ENCODE peak calls at places on chromosome 4, in five cellular contexts. One of them, this sample, is unnamed. For H3K4me1, the result is how much of the 10 kb centered on the place peaks cover.

GRCh38 chr4:171983935-171984805 is 171.0 kb downstream of the GALNTL6 start:
- DNase-seq in SK-N-SH: no peak
- DNase-seq in fibroblast of lung: no peak
- DNase-seq in MM.1S: no peak
- DNase-seq in PC-3: no peak
- DNase-seq in this sample: no peak

GRCh38 chr4:174437324-174437723 is 85.0 kb downstream of the HPGD start:
- DNase-seq in SK-N-SH: no peak
- DNase-seq in fibroblast of lung: peak
- DNase-seq in MM.1S: no peak
- DNase-seq in PC-3: peak
- DNase-seq in this sample: no peak

GRCh38 chr4:36511785-36512184 is 230.4 kb downstream of the DTHD1 start:
- DNase-seq in SK-N-SH: no peak
- DNase-seq in fibroblast of lung: no peak
- DNase-seq in MM.1S: no peak
- DNase-seq in PC-3: no peak
- DNase-seq in this sample: no peak

GRCh38 chr4:47942420-47942819 is 28.0 kb upstream of the NFXL1 start:
- DNase-seq in SK-N-SH: no peak
- DNase-seq in fibroblast of lung: no peak
- DNase-seq in MM.1S: no peak
- DNase-seq in PC-3: no peak
- DNase-seq in this sample: no peak

GRCh38 chr4:41281038-41281634 is 24.4 kb downstream of the UCHL1 start:
- DNase-seq in SK-N-SH: peak
- DNase-seq in fibroblast of lung: peak
- DNase-seq in MM.1S: peak
- DNase-seq in PC-3: peak
- DNase-seq in this sample: peak

GRCh38 chr4:73902038-73902637 is 32.9 kb downstream of the CXCL1 start:
- DNase-seq in SK-N-SH: no peak
- DNase-seq in fibroblast of lung: no peak
- DNase-seq in MM.1S: no peak
- DNase-seq in PC-3: peak
- DNase-seq in this sample: no peak

GRCh38 chr4:140277576-140277975 is 95.9 kb upstream of the SCOC start:
- DNase-seq in SK-N-SH: no peak
- DNase-seq in fibroblast of lung: no peak
- DNase-seq in MM.1S: no peak
- DNase-seq in PC-3: peak
- DNase-seq in this sample: no peak

GRCh38 chr4:87114245-87115062 is 106.0 kb downstream of the KLHL8 start:
- DNase-seq in SK-N-SH: no peak
- DNase-seq in fibroblast of lung: no peak
- DNase-seq in MM.1S: no peak
- DNase-seq in PC-3: no peak
- DNase-seq in this sample: no peak

GRCh38 chr4:89111833-89112563 is 665 bp downstream of the TIGD2 start:
- DNase-seq in SK-N-SH: peak
- DNase-seq in fibroblast of lung: peak
- DNase-seq in MM.1S: peak
- DNase-seq in PC-3: peak
- DNase-seq in this sample: peak

GRCh38 chr4:67634741-67635140 is 66.2 kb downstream of the UBA6 start:
- DNase-seq in SK-N-SH: no peak
- DNase-seq in fibroblast of lung: no peak
- DNase-seq in MM.1S: no peak
- DNase-seq in PC-3: peak
- DNase-seq in this sample: no peak

GRCh38 chr4:120753854-120754253 is 168.7 kb downstream of the PRDM5 start:
- DNase-seq in SK-N-SH: peak
- DNase-seq in fibroblast of lung: no peak
- DNase-seq in MM.1S: no peak
- DNase-seq in PC-3: no peak
- DNase-seq in this sample: no peak

GRCh38 chr4:39635023-39635422 is 3.6 kb downstream of the SMIM14 start:
- DNase-seq in SK-N-SH: no peak
- DNase-seq in fibroblast of lung: no peak
- DNase-seq in MM.1S: no peak
- DNase-seq in PC-3: peak
- DNase-seq in this sample: peak

GRCh38 chr4:13966241-13967195 is 339.0 kb upstream of the BOD1L1 start:
- DNase-seq in SK-N-SH: no peak
- DNase-seq in fibroblast of lung: peak
- DNase-seq in MM.1S: no peak
- DNase-seq in PC-3: peak
- DNase-seq in this sample: no peak

GRCh38 chr4:14091966-14092365 is 464.4 kb upstream of the BOD1L1 start:
- DNase-seq in SK-N-SH: no peak
- DNase-seq in fibroblast of lung: peak
- DNase-seq in MM.1S: no peak
- DNase-seq in PC-3: no peak
- DNase-seq in this sample: no peak

GRCh38 chr4:152094851-152095700 is 334.3 kb upstream of the GATB start:
- DNase-seq in SK-N-SH: no peak
- DNase-seq in fibroblast of lung: peak
- DNase-seq in MM.1S: no peak
- DNase-seq in PC-3: peak
- DNase-seq in this sample: peak

GRCh38 chr4:39521253-39521908 is 5.9 kb downstream of the UGDH start:
- DNase-seq in SK-N-SH: peak
- DNase-seq in fibroblast of lung: peak
- DNase-seq in MM.1S: no peak
- DNase-seq in PC-3: peak
- DNase-seq in this sample: no peak

GRCh38 chr4:123452585-123452984 is 56.0 kb downstream of the SPRY1 start:
- DNase-seq in SK-N-SH: peak
- DNase-seq in fibroblast of lung: peak
- DNase-seq in MM.1S: no peak
- DNase-seq in PC-3: peak
- DNase-seq in this sample: peak

GRCh38 chr4:112083587-112084347 is 61.5 kb upstream of the FAM241A start:
- DNase-seq in SK-N-SH: no peak
- DNase-seq in fibroblast of lung: no peak
- DNase-seq in MM.1S: no peak
- DNase-seq in PC-3: peak
- DNase-seq in this sample: no peak

GRCh38 chr4:56323386-56323785 is 63.9 kb downstream of the AASDH start:
- DNase-seq in SK-N-SH: no peak
- DNase-seq in fibroblast of lung: no peak
- DNase-seq in MM.1S: no peak
- DNase-seq in PC-3: no peak
- DNase-seq in this sample: no peak

GRCh38 chr4:140359571-140360427 is 13.6 kb upstream of the SCOC start:
- DNase-seq in SK-N-SH: peak
- DNase-seq in fibroblast of lung: peak
- DNase-seq in MM.1S: peak
- DNase-seq in PC-3: peak
- DNase-seq in this sample: peak

GRCh38 chr4:186642998-186643397 is 80.7 kb downstream of the FAT1 start:
- DNase-seq in SK-N-SH: no peak
- DNase-seq in fibroblast of lung: no peak
- DNase-seq in MM.1S: no peak
- DNase-seq in PC-3: no peak
- DNase-seq in this sample: no peak

GRCh38 chr4:169823685-169824084 is 65.9 kb upstream of the HPF1 start:
- DNase-seq in SK-N-SH: no peak
- DNase-seq in fibroblast of lung: peak
- DNase-seq in MM.1S: peak
- DNase-seq in PC-3: peak
- DNase-seq in this sample: no peak

GRCh38 chr4:94527556-94528233 is 76.0 kb downstream of the PDLIM5 start:
- DNase-seq in SK-N-SH: no peak
- DNase-seq in fibroblast of lung: no peak
- DNase-seq in MM.1S: no peak
- DNase-seq in PC-3: peak
- DNase-seq in this sample: no peak
- H3K4me1 ChIP-seq in SK-N-SH: under half
- H3K4me1 ChIP-seq in fibroblast of lung: under half
- H3K4me1 ChIP-seq in MM.1S: under half
- H3K4me1 ChIP-seq in PC-3: under half
- H3K4me1 ChIP-seq in this sample: under half

GRCh38 chr4:153207561-153207960 is 3.3 kb downstream of the TRIM2 start:
- DNase-seq in SK-N-SH: peak
- DNase-seq in fibroblast of lung: peak
- DNase-seq in MM.1S: no peak
- DNase-seq in PC-3: peak
- DNase-seq in this sample: peak
- H3K27ac ChIP-seq in SK-N-SH: no peak
- H3K27ac ChIP-seq in fibroblast of lung: no peak
- H3K27ac ChIP-seq in MM.1S: no peak
- H3K27ac ChIP-seq in PC-3: no peak
- H3K27ac ChIP-seq in this sample: peak

GRCh38 chr4:177809786-177810185 is 367.5 kb upstream of the AGA start:
- DNase-seq in SK-N-SH: no peak
- DNase-seq in fibroblast of lung: no peak
- DNase-seq in MM.1S: no peak
- DNase-seq in PC-3: no peak
- DNase-seq in this sample: no peak
- H3K9ac ChIP-seq in SK-N-SH: no peak
- H3K9ac ChIP-seq in fibroblast of lung: no peak
- H3K9ac ChIP-seq in MM.1S: no peak
- H3K9ac ChIP-seq in PC-3: no peak
- H3K9ac ChIP-seq in this sample: no peak

DNA sequence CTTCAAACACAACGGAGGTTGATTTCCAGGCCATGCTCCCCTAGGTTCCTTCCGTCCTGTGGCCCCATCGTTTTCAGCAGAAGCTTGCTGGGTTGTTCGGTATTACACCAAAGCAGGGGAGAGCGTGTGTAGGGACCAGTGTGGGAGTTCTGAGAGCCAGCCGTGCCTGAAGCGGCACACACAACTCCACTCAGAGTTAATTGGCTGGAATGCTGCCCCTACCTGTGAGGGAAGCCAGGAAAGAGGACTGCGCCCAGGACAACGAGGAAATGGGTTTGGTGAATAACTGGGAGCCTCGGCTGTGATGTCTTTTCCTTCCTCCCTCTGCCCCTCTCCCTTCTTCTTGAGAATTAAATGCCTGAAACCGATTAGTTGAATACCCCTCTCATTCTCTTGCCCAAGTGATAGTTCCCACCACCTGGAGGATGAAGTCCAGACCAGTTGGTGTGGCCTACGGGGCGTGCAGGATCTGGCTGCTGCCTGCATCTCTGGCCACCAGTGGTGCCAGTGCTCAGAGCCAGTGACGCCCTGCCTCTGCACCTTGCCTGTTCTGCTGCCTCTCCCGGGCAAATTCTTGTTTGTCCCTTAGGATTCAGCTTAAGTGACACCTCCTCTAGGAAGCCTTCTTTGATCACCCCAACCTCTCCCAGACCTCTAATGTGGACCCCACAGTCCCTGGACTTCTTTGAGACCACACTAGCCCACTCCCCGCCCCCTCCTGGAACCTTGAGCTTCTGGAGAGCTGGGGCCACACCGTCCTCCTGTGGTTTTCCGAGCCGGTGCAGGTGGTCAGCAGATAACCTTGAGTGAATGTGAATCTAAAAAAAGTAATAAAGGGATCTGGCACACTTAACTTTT is 33.6 kb downstream of the TBC1D14 start:
- DNase-seq in SK-N-SH: no peak
- DNase-seq in fibroblast of lung: no peak
- DNase-seq in MM.1S: no peak
- DNase-seq in PC-3: no peak
- DNase-seq in this sample: peak
- H3K4me1 ChIP-seq in SK-N-SH: under half
- H3K4me1 ChIP-seq in fibroblast of lung: under half
- H3K4me1 ChIP-seq in MM.1S: under half
- H3K4me1 ChIP-seq in PC-3: under half
- H3K4me1 ChIP-seq in this sample: under half

DNA sequence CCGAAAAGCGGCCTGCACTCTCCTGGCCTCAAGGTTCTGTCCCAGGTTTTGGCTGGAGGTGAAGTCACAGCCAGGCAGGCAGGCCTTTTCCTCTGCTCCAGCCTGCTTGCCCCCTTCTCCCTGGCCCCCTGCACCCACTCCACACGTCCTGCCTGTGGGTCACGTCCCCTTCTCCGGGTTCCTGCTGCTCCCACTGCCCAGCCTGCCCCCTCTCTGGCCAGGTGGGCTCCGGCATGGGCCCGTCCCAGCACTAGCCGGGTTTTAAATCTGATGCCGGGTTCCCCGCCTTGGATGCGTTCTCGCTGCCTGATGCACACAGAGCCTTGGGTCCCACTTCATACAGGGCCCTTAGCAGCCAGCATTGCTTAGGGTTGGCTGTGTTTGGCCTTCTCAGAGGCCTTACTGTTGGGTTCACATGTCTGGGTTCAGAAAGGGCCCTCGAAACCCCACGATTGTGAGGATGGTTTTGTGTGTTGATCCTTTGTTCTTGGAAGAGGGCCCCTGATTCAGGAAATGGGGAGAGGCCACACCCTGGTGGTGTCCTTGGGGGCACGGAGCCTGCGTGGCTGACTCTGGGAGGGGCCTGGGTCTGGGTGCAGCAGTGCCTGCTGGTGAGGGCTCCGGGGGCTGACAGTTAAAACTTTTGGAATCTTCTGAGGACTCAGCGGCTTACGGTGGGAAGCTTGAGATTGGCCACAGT is 6.0 kb downstream of the CPZ start:
- DNase-seq in SK-N-SH: no peak
- DNase-seq in fibroblast of lung: no peak
- DNase-seq in MM.1S: no peak
- DNase-seq in PC-3: no peak
- DNase-seq in this sample: no peak
- H3K27ac ChIP-seq in SK-N-SH: no peak
- H3K27ac ChIP-seq in fibroblast of lung: no peak
- H3K27ac ChIP-seq in MM.1S: no peak
- H3K27ac ChIP-seq in PC-3: no peak
- H3K27ac ChIP-seq in this sample: no peak

DNA sequence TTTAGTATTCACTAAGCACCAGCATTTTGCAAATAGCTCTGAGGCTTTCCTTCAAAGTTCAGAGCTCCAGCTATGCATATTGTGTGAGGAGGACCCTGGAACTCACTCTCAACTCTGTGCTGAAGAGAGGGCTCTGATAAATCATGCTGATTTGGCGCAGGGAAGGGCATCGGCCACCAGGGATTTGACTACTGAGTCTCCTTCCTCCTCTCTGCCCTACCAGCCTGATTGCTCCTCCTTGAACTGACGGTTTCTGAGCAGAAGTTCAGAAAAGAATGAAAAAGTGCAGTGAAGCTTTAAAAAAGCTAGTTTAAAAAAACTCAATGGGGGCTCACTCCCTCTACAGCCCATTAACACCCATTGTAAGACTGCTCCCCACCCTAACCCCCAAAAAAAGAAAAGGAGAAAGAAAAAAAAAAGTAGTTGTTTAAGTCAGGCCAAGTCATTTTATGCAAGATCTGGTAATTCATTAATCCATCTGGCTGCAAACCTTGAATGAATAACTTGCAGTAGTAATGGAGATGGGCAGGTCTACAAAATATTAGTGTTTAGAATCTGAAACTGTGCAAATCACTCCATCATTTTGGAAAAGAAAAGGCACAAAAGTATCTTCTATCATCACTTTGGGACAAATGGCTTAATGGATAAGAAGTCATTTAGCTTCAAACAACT is 13.3 kb downstream of the PPARGC1A start:
- DNase-seq in SK-N-SH: no peak
- DNase-seq in fibroblast of lung: no peak
- DNase-seq in MM.1S: no peak
- DNase-seq in PC-3: no peak
- DNase-seq in this sample: peak
- H3K9ac ChIP-seq in SK-N-SH: no peak
- H3K9ac ChIP-seq in fibroblast of lung: no peak
- H3K9ac ChIP-seq in MM.1S: no peak
- H3K9ac ChIP-seq in PC-3: no peak
- H3K9ac ChIP-seq in this sample: no peak